ENCODE peak calls at places on chromosomes 3 and 15, in four cellular contexts. N is HepG2, D is WTC11, B is K562. I is an unnamed sample.
A peak's percentile ranks its signal among the peaks of the same experiment; 100 is the strongest.

GRCh38 chr3:33440578-33441321 is 545 bp upstream of the UBP1 start:
- DNase-seq in N (peak; percentile 100), D (peak; percentile 47), B (peak; percentile 100), I (peak; percentile 99)

GRCh38 chr3:11808231-11808630 is 38.5 kb downstream of the TAMM41 start:
- DNase-seq in N (no peak), D (no peak), B (no peak), I (no peak)

GRCh38 chr3:143207338-143207961 is 87.9 kb downstream of the CHST2 start:
- DNase-seq in N (no peak), D (no peak), B (peak; percentile 71), I (no peak)

GRCh38 chr3:31959951-31960792 is 20.9 kb downstream of the OSBPL10 start:
- DNase-seq in N (no peak), D (peak; percentile 26), B (no peak), I (no peak)

GRCh38 chr3:189903562-189904250 is 217.0 kb downstream of the P3H2 start:
- DNase-seq in N (no peak), D (no peak), B (no peak), I (peak; percentile 67)

GRCh38 chr3:122281891-122282290 is 43.2 kb upstream of the CSTA start:
- DNase-seq in N (no peak), D (no peak), B (no peak), I (no peak)

GRCh38 chr15:55999635-56000034 is 6.2 kb upstream of the NEDD4 start:
- DNase-seq in N (no peak), D (no peak), B (no peak), I (no peak)

GRCh38 chr15:67107014-67107812 is 41.8 kb downstream of the SMAD3 start:
- DNase-seq in N (peak; percentile 65), D (no peak), B (peak; percentile 58), I (peak; percentile 100)

GRCh38 chr15:98889930-98890695 is 117.5 kb downstream of the PGPEP1L start:
- DNase-seq in N (no peak), D (no peak), B (no peak), I (peak; percentile 88)

GRCh38 chr3:180679178-180680096 is at the start of gene CCDC39:
- DNase-seq in N (peak; percentile 51), D (peak; percentile 91), B (peak; percentile 36), I (peak; percentile 55)

GRCh38 chr15:45129651-45130129 is at the start of the genes DUOX1 and DUOXA1:
- DNase-seq in N (no peak), D (peak; percentile 69), B (no peak), I (no peak)

GRCh38 chr3:194584866-194585265 is 48.4 kb downstream of the TMEM44 start:
- DNase-seq in N (no peak), D (no peak), B (no peak), I (no peak)

GRCh38 chr15:72706266-72706665 is 20.3 kb downstream of the BBS4 start:
- DNase-seq in N (no peak), D (no peak), B (peak; percentile 17), I (no peak)

GRCh38 chr15:66878761-66879160 is 176.7 kb downstream of the SMAD6 start:
- DNase-seq in N (no peak), D (no peak), B (no peak), I (no peak)

GRCh38 chr15:47551079-47551478 is 166.2 kb upstream of the SEMA6D start:
- DNase-seq in N (no peak), D (peak; percentile 43), B (no peak), I (no peak)

GRCh38 chr15:100220058-100220728 is 121.6 kb downstream of the ADAMTS17 start:
- DNase-seq in N (no peak), D (no peak), B (no peak), I (no peak)

GRCh38 chr15:68154923-68155559 is 50.1 kb downstream of the CALML4 start:
- DNase-seq in N (peak; percentile 53), D (peak; percentile 28), B (peak; percentile 24), I (peak; percentile 39)

GRCh38 chr3:193662757-193663322 is 69.8 kb downstream of the OPA1 start:
- DNase-seq in N (no peak), D (no peak), B (no peak), I (no peak)

GRCh38 chr15:28918141-28918983 is 32.6 kb downstream of the APBA2 start:
- DNase-seq in N (peak; percentile 20), D (peak; percentile 91), B (no peak), I (peak; percentile 75)

GRCh38 chr15:87826119-87826730 is 430.3 kb downstream of the NTRK3 start:
- DNase-seq in N (no peak), D (peak; percentile 44), B (no peak), I (no peak)

GRCh38 chr3:58564456-58565160 is 12.6 kb downstream of the FAM107A start:
- DNase-seq in N (peak; percentile 18), D (no peak), B (no peak), I (peak; percentile 17)

GRCh38 chr15:91887321-91887720 is 33.8 kb downstream of the SLCO3A1 start:
- DNase-seq in N (no peak), D (no peak), B (no peak), I (no peak)

GRCh38 chr3:106013971-106014370 is 145.2 kb upstream of the CBLB start:
- DNase-seq in N (no peak), D (no peak), B (no peak), I (no peak)

GRCh38 chr3:126706631-126707030 is 2.6 kb downstream of the CHCHD6 start:
- DNase-seq in N (no peak), D (no peak), B (no peak), I (no peak)

GRCh38 chr3:126850370-126851085 is 132.4 kb upstream of the PLXNA1 start:
- DNase-seq in N (peak; percentile 85), D (peak; percentile 72), B (no peak), I (no peak)

GRCh38 chr3:118688396-118688884 is 346.2 kb downstream of the IGSF11 start:
- DNase-seq in N (no peak), D (no peak), B (no peak), I (no peak)

GRCh38 chr3:136075816-136076215 is 110.3 kb downstream of the PPP2R3A start:
- DNase-seq in N (no peak), D (no peak), B (no peak), I (no peak)

GRCh38 chr3:107429330-107430181 is 52.3 kb downstream of the CCDC54 start:
- DNase-seq in N (peak; percentile 56), D (peak; percentile 82), B (peak; percentile 65), I (peak; percentile 80)
- TF ChIP-seq NR3C1 in N (no peak), D (no peak), B (no peak), I (no peak)

DNA sequence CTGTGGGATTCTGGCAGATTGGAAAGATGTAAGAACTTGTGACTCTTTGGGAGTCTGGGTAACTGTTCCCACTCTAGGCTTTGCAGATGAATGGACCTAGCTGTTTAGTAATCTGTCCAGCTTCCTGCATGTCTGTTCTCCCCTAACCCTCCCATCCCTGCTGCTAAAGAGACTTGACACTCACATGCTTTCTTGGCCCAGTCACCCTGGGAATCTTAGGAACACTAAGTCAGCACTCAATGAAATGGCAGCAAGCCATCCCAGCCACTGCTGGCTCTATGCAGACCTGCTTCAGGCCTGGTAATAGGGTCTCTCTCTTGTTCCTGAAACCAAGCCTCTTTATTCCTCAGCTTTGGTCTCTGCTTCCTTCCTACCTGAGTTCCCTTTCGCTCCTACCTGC is 63.7 kb upstream of the THSD4 start:
- DNase-seq in N (no peak), D (no peak), B (no peak), I (no peak)
- TF ChIP-seq JUN in N (no peak), D (no peak), B (no peak), I (no peak)

GRCh38 chr15:74200871-74201419 is 1.6 kb downstream of the STRA6 start:
- DNase-seq in N (no peak), D (no peak), B (no peak), I (no peak)

GRCh38 chr15:74201656-74202420 is 749 bp downstream of the STRA6 start:
- DNase-seq in N (no peak), D (no peak), B (no peak), I (no peak)

GRCh38 chr15:74200394-74200793 is 2.2 kb downstream of the STRA6 start:
- DNase-seq in N (no peak), D (no peak), B (no peak), I (peak; percentile 77)

GRCh38 chr15:74203914-74204431 is 1.4 kb upstream of the STRA6 start:
- DNase-seq in N (no peak), D (peak; percentile 45), B (peak; percentile 29), I (no peak)

GRCh38 chr15:74202461-74203401 is at the start of gene STRA6:
- DNase-seq in N (peak; percentile 45), D (peak; percentile 93), B (peak; percentile 52), I (peak; percentile 85)
- TF ChIP-seq NR3C1 in N (no peak), D (peak; percentile 36), B (no peak), I (no peak)

GRCh38 chr3:45712434-45713110 is 23.4 kb downstream of the SACM1L start:
- DNase-seq in N (no peak), D (no peak), B (no peak), I (no peak)

GRCh38 chr3:45719761-45720487 is 30.7 kb downstream of the SACM1L start:
- DNase-seq in N (no peak), D (no peak), B (no peak), I (no peak)

GRCh38 chr3:45711936-45712335 is 22.7 kb downstream of the SACM1L start:
- DNase-seq in N (no peak), D (no peak), B (no peak), I (no peak)

GRCh38 chr3:45715945-45716344 is 26.7 kb downstream of the SACM1L start:
- DNase-seq in N (no peak), D (no peak), B (no peak), I (no peak)

GRCh38 chr3:45716790-45717336 is 27.7 kb downstream of the SACM1L start:
- DNase-seq in N (no peak), D (no peak), B (no peak), I (no peak)
- TF ChIP-seq JUN in N (no peak), D (no peak), B (no peak), I (no peak)

GRCh38 chr3:9499455-9500107 is 54.0 kb downstream of the LHFPL4 start:
- DNase-seq in N (no peak), D (no peak), B (no peak), I (no peak)
- TF ChIP-seq NR3C1 in N (no peak), D (no peak), B (no peak), I (no peak)

DNA sequence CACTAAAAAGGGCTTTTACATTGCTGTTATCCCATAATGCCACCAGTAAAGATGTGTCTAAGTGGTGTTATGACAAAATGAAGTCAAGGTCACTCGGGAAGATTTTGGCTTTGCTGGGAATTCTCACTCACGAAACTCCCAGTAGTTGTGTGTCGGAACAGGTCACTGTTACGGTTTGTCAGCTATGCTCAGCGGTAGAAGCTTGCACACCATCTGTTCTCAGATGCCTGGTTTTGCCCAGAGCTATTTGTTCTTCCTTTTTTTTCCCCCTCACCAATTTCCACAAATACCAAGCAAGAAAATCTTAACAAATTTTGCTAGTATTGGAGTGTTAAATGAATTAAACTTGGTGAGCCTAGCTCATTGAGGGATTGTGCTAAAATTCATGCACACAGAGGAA is 915.1 kb downstream of the MCTP2 start:
- DNase-seq in N (no peak), D (no peak), B (no peak), I (no peak)
- TF ChIP-seq JUN in N (no peak), D (no peak), B (no peak), I (no peak)

GRCh38 chr3:52323526-52324295 is 7.6 kb downstream of the DNAH1 start:
- DNase-seq in N (peak; percentile 37), D (no peak), B (no peak), I (no peak)
- TF ChIP-seq NR3C1 in N (no peak), D (no peak), B (no peak), I (no peak)

GRCh38 chr15:60795889-60796288 is 316.9 kb upstream of the ICE2 start:
- DNase-seq in N (no peak), D (no peak), B (no peak), I (no peak)
- TF ChIP-seq JUN in N (no peak), D (no peak), B (no peak), I (no peak)

GRCh38 chr15:79311901-79312553 is 1.1 kb downstream of the TMED3 start:
- DNase-seq in N (no peak), D (no peak), B (peak; percentile 9), I (no peak)
- TF ChIP-seq NR3C1 in N (no peak), D (no peak), B (no peak), I (no peak)

I was measured in A549.